ENCODE peak calls at places on chromosome 10, in five cellular contexts. O is HFFc6; V is AG04450; D is GM12865; I is CD4-positive, alpha-beta T cell. U is an unnamed sample.
A peak's percentile ranks its signal among the peaks of the same experiment; 100 is the strongest.

GRCh38 chr10:33749042-33749441 is 414.6 kb upstream of the NRP1 start:
- DNase-seq in O (no peak), V (no peak), D (no peak), I (no peak), U (no peak)

GRCh38 chr10:60508831-60509230 is 119.2 kb upstream of the ANK3 start:
- DNase-seq in O (no peak), V (no peak), D (no peak), I (no peak), U (no peak)

GRCh38 chr10:83871486-83872081 is 267.7 kb upstream of the GHITM start:
- DNase-seq in O (peak; percentile 42), V (peak; percentile 2), D (peak; percentile 86), I (peak; percentile 33), U (no peak)

GRCh38 chr10:34719746-34720145 is 95.3 kb downstream of the PARD3 start:
- DNase-seq in O (no peak), V (no peak), D (no peak), I (no peak), U (no peak)

GRCh38 chr10:30744124-30744523 is 114.6 kb upstream of the LYZL2 start:
- DNase-seq in O (no peak), V (no peak), D (no peak), I (no peak), U (no peak)

GRCh38 chr10:95818663-95819062 is 62.7 kb downstream of the ENTPD1 start:
- DNase-seq in O (no peak), V (peak; percentile 54), D (no peak), I (no peak), U (peak; percentile 57)

GRCh38 chr10:100341953-100342626 is 4.9 kb upstream of the SCD start:
- DNase-seq in O (peak; percentile 52), V (no peak), D (peak; percentile 61), I (peak; percentile 29), U (no peak)

GRCh38 chr10:116665541-116666125 is 44.9 kb downstream of the PNLIPRP2 start:
- DNase-seq in O (no peak), V (no peak), D (no peak), I (no peak), U (no peak)

GRCh38 chr10:122461367-122461728 is at the start of gene HTRA1:
- DNase-seq in O (peak; percentile 26), V (no peak), D (no peak), I (no peak), U (peak; percentile 54)

GRCh38 chr10:65377687-65378086 is 1548.1 kb upstream of the LRRTM3 start:
- DNase-seq in O (no peak), V (no peak), D (no peak), I (no peak), U (no peak)

GRCh38 chr10:86304436-86304835 is 62.2 kb downstream of the GRID1 start:
- DNase-seq in O (no peak), V (no peak), D (no peak), I (no peak), U (no peak)

GRCh38 chr10:44506386-44506785 is 121.5 kb upstream of the CXCL12 start:
- DNase-seq in O (no peak), V (no peak), D (no peak), I (no peak), U (no peak)

GRCh38 chr10:46251857-46252847 is 34.6 kb upstream of the ANTXRL start:
- DNase-seq in O (no peak), V (no peak), D (no peak), I (no peak), U (no peak)

GRCh38 chr10:132492323-132493035 is 45.1 kb upstream of the INPP5A start:
- DNase-seq in O (no peak), V (no peak), D (no peak), I (no peak), U (no peak)

GRCh38 chr10:34732926-34733325 is 82.2 kb downstream of the PARD3 start:
- DNase-seq in O (no peak), V (no peak), D (peak; percentile 8), I (no peak), U (no peak)

GRCh38 chr10:14571866-14572507 is 202.7 kb downstream of the FAM107B start:
- DNase-seq in O (no peak), V (no peak), D (peak; percentile 69), I (peak; percentile 65), U (no peak)

DNA sequence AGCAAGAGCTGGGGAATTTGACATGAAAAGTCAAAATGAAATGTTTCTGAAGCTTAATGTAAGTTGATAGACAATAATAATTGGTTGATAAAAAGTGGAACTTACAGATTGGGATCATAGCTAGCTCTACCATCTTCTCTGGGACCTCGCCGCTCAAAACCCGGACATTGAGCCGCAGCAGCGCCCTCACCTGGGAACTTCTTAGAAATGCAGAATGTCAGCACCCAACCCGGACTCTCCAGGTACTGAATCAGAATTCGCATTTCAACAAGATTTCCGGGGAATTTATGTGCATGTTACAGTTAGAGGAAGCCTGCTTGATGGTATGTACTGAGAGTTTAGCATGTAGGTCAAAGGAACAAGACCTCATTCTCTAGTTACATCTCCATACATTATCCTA is 36.7 kb upstream of the ABLIM1 start:
- DNase-seq in O (no peak), V (no peak), D (peak; percentile 45), I (peak; percentile 4), U (no peak)
- TF ChIP-seq CTCF in O (peak; percentile 72), V (peak; percentile 48), D (peak; percentile 55), I (peak; percentile 15), U (peak; percentile 33)

GRCh38 chr10:113088194-113088593 is 138.1 kb downstream of the TCF7L2 start:
- DNase-seq in O (no peak), V (no peak), D (no peak), I (no peak), U (no peak)

GRCh38 chr10:113086282-113086681 is 136.2 kb downstream of the TCF7L2 start:
- DNase-seq in O (no peak), V (no peak), D (no peak), I (no peak), U (no peak)

GRCh38 chr10:113084031-113084430 is 134.0 kb downstream of the TCF7L2 start:
- DNase-seq in O (peak; percentile 16), V (no peak), D (no peak), I (no peak), U (no peak)

GRCh38 chr10:113087082-113088029 is 137.3 kb downstream of the TCF7L2 start:
- DNase-seq in O (peak; percentile 98), V (peak; percentile 98), D (no peak), I (no peak), U (peak; percentile 96)

GRCh38 chr10:113085776-113086175 is 135.7 kb downstream of the TCF7L2 start:
- DNase-seq in O (no peak), V (no peak), D (no peak), I (no peak), U (no peak)
- TF ChIP-seq CTCF in O (no peak), V (no peak), D (no peak), I (no peak), U (no peak)

GRCh38 chr10:57661206-57661605 is 606.5 kb downstream of the IPMK start:
- DNase-seq in O (no peak), V (no peak), D (no peak), I (no peak), U (no peak)

GRCh38 chr10:57654856-57655255 is 612.8 kb downstream of the IPMK start:
- DNase-seq in O (no peak), V (no peak), D (peak; percentile 21), I (no peak), U (no peak)

DNA sequence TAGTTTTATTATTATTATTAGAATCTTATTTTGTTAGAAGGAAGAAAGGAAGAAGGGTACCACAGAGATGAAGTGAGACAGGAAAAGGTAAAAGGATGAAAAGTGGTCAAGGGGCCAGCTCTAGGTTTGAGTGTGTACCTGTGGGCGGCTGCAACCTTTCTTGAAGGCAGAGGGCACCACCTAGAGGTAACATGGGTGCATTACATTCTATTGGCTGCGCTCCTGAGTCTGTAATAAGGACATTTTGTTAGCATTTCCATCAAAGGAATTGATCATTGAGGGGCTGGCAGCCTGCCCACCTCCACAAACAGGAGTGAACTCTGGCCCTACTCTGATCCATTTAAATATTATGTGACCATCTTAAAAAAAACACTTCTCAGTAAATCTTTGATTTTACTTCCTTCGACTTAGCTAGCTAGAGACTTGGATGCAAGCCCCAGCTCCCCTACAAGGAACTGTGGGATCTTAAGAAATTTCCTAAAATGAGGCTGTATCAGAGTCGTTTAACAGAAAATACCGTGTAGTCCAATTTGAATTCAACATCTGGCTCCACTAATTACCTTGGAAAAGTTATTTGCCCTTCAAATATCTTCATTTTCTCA is 610.4 kb downstream of the IPMK start:
- DNase-seq in O (peak; percentile 24), V (no peak), D (peak; percentile 78), I (no peak), U (peak; percentile 14)
- TF ChIP-seq CTCF in O (peak; percentile 90), V (peak; percentile 57), D (peak; percentile 84), I (peak; percentile 23), U (peak; percentile 83)

DNA sequence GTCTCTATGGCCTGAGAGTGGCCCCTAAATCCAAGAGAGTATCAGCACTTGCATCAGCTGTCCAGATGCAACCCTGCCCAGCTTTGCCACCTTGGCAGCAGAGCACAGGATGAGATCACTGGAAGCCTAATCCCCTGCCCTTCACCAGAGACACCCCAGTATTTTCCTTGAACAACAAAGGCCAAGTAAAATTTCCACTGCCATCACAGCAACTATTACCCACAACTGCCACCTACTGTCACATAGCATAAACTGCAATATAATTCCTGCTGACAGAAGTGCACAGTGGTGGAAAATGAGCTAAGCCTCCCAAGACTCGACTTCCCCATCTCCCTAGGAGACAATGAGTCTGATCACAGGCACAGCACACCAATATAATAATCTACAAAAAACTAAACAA is 462.8 kb upstream of the ZWINT start:
- DNase-seq in O (no peak), V (no peak), D (peak; percentile 41), I (no peak), U (no peak)
- TF ChIP-seq CTCF in O (peak; percentile 24), V (no peak), D (peak; percentile 59), I (no peak), U (no peak)

DNA sequence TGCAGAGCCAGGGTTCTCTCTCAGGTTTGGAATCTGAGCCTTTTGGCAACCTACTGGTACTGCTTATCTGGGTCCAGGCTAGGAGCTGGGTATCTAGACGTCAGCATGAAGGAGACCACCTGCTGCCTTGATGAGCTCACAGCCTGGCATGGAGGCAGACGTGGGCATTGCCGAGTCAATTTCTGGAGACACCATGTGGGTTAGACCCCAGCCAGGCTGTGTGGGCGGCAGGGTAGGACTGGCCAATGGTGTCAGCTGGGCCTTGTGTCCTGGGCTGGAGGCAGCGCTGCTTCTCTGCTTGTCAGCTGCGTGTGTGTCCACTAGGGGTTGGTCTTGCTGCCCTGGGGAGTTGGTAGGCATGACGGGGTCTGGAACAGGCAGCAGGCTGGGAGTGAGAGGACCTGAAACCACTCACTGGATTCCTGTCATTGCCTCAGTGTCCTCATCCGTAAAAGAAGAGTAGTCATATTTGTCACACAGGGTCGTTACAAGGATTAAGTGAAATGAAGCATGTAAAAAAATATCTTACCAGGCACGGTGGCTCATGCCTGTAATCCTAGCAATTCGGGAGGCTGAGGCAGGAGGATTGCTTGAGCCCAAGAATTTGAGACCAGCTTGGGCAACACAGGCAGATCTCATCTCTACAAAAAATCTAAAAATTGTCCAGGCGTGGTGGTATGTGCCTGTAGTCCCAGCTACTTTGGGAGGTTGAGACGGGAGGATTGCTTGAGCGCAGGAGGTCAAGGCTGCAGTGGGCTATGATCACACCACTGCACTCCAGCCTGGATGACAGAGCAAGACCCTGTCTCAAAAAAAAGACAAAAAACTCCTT is 31.7 kb upstream of the ANKRD2 start:
- DNase-seq in O (no peak), V (no peak), D (no peak), I (no peak), U (no peak)
- TF ChIP-seq CTCF in O (no peak), V (no peak), D (no peak), I (no peak), U (no peak)

GRCh38 chr10:15725603-15726002 is 5.9 kb upstream of the ITGA8 start:
- DNase-seq in O (peak; percentile 63), V (peak; percentile 38), D (peak; percentile 36), I (no peak), U (no peak)
- TF ChIP-seq CTCF in O (peak; percentile 78), V (peak; percentile 75), D (peak; percentile 30), I (no peak), U (peak; percentile 79)